ENCODE peak calls at places on chromosomes 4 and X, in eight cellular contexts. One of them, this sample, is unnamed.

GRCh38 chr4:15436515-15436914 is 8.7 kb downstream of the C1QTNF7 start:
- DNase-seq in Peyer's patch: no peak
- DNase-seq in lung: no peak
- DNase-seq in fibroblast of pulmonary artery: peak
- DNase-seq in glutamatergic neuron: no peak
- DNase-seq in endodermal cell: no peak
- DNase-seq in cardiac muscle cell: no peak
- DNase-seq in kidney epithelial cell: peak
- DNase-seq in this sample: no peak

GRCh38 chr4:180164799-180165198 is 2078.4 kb upstream of the TENM3 start:
- DNase-seq in Peyer's patch: no peak
- DNase-seq in lung: no peak
- DNase-seq in fibroblast of pulmonary artery: peak
- DNase-seq in glutamatergic neuron: no peak
- DNase-seq in endodermal cell: no peak
- DNase-seq in cardiac muscle cell: no peak
- DNase-seq in kidney epithelial cell: peak
- DNase-seq in this sample: no peak

GRCh38 chr4:108544504-108544903 is 75.9 kb upstream of the RPL34 start:
- DNase-seq in Peyer's patch: no peak
- DNase-seq in lung: no peak
- DNase-seq in fibroblast of pulmonary artery: peak
- DNase-seq in glutamatergic neuron: no peak
- DNase-seq in endodermal cell: no peak
- DNase-seq in cardiac muscle cell: no peak
- DNase-seq in kidney epithelial cell: peak
- DNase-seq in this sample: no peak

GRCh38 chr4:127134490-127134889 is 498.3 kb upstream of the INTU start:
- DNase-seq in Peyer's patch: no peak
- DNase-seq in lung: no peak
- DNase-seq in fibroblast of pulmonary artery: no peak
- DNase-seq in glutamatergic neuron: no peak
- DNase-seq in endodermal cell: no peak
- DNase-seq in cardiac muscle cell: no peak
- DNase-seq in kidney epithelial cell: no peak
- DNase-seq in this sample: no peak

GRCh38 chrX:106286053-106286650 is 118.0 kb downstream of the PWWP3B start:
- DNase-seq in Peyer's patch: no peak
- DNase-seq in lung: no peak
- DNase-seq in fibroblast of pulmonary artery: peak
- DNase-seq in glutamatergic neuron: no peak
- DNase-seq in endodermal cell: no peak
- DNase-seq in cardiac muscle cell: no peak
- DNase-seq in kidney epithelial cell: peak
- DNase-seq in this sample: no peak

GRCh38 chr4:113303315-113303714 is 253.9 kb downstream of the ANK2 start:
- DNase-seq in Peyer's patch: no peak
- DNase-seq in lung: no peak
- DNase-seq in fibroblast of pulmonary artery: no peak
- DNase-seq in glutamatergic neuron: no peak
- DNase-seq in endodermal cell: no peak
- DNase-seq in cardiac muscle cell: no peak
- DNase-seq in kidney epithelial cell: no peak
- DNase-seq in this sample: no peak

GRCh38 chr4:65023877-65024670 is 614.8 kb upstream of the TECRL start:
- DNase-seq in Peyer's patch: no peak
- DNase-seq in lung: no peak
- DNase-seq in fibroblast of pulmonary artery: no peak
- DNase-seq in glutamatergic neuron: no peak
- DNase-seq in endodermal cell: no peak
- DNase-seq in cardiac muscle cell: no peak
- DNase-seq in kidney epithelial cell: no peak
- DNase-seq in this sample: no peak

GRCh38 chrX:119374736-119375135 is 24.4 kb upstream of the SLC25A43 start:
- DNase-seq in Peyer's patch: no peak
- DNase-seq in lung: no peak
- DNase-seq in fibroblast of pulmonary artery: peak
- DNase-seq in glutamatergic neuron: no peak
- DNase-seq in endodermal cell: no peak
- DNase-seq in cardiac muscle cell: no peak
- DNase-seq in kidney epithelial cell: no peak
- DNase-seq in this sample: no peak

GRCh38 chr4:73985528-73985852 is 2.5 kb downstream of the PPBP start:
- DNase-seq in Peyer's patch: no peak
- DNase-seq in lung: no peak
- DNase-seq in fibroblast of pulmonary artery: no peak
- DNase-seq in glutamatergic neuron: no peak
- DNase-seq in endodermal cell: no peak
- DNase-seq in cardiac muscle cell: no peak
- DNase-seq in kidney epithelial cell: no peak
- DNase-seq in this sample: no peak

GRCh38 chr4:73989928-73990327 is 1.9 kb upstream of the PPBP start:
- DNase-seq in Peyer's patch: no peak
- DNase-seq in lung: no peak
- DNase-seq in fibroblast of pulmonary artery: no peak
- DNase-seq in glutamatergic neuron: no peak
- DNase-seq in endodermal cell: no peak
- DNase-seq in cardiac muscle cell: no peak
- DNase-seq in kidney epithelial cell: no peak
- DNase-seq in this sample: no peak

GRCh38 chr4:73988096-73988495 is at the start of gene PPBP:
- DNase-seq in Peyer's patch: no peak
- DNase-seq in lung: no peak
- DNase-seq in fibroblast of pulmonary artery: no peak
- DNase-seq in glutamatergic neuron: no peak
- DNase-seq in endodermal cell: no peak
- DNase-seq in cardiac muscle cell: no peak
- DNase-seq in kidney epithelial cell: no peak
- DNase-seq in this sample: no peak

GRCh38 chr4:73989031-73989430 is 1.0 kb upstream of the PPBP start:
- DNase-seq in Peyer's patch: no peak
- DNase-seq in lung: no peak
- DNase-seq in fibroblast of pulmonary artery: no peak
- DNase-seq in glutamatergic neuron: no peak
- DNase-seq in endodermal cell: no peak
- DNase-seq in cardiac muscle cell: no peak
- DNase-seq in kidney epithelial cell: no peak
- DNase-seq in this sample: no peak

DNA sequence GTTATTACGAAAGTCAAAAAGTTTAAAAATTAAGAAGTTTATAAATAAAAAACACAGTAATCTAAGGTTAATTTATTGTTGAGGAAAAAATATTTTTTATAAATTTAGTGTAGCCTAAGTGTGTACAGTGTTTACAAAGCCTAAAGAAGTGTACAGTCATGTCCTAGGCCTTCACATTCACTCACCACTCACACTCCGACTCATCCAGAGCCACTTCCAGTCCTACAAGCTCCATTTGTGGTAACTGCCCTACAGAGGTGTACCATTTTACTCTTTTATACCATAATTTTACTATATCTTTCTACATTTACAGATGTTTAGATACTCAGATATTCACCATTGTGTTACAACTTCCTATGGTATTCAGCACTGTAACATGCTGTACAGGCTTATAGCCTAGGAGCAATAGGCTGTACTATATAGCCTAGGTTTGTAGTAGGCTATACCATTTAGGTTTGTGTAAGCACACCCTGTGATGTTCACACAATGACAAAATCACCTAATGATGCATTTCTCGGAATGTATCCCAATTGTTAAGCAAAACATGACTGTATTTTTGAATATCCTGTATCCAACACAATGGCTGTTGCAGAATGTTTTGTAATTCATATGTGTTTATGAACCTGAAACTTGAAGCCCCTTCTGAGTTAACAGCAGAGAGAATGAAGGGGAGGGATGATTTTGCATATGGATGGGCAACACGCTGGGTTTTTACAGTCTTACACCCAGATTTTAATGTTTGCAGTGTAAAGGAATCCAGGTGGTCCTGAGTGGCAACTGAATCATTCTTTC is 3.1 kb downstream of the PPBP start:
- DNase-seq in Peyer's patch: no peak
- DNase-seq in lung: no peak
- DNase-seq in fibroblast of pulmonary artery: no peak
- DNase-seq in glutamatergic neuron: no peak
- DNase-seq in endodermal cell: peak
- DNase-seq in cardiac muscle cell: no peak
- DNase-seq in kidney epithelial cell: no peak
- DNase-seq in this sample: no peak
- TF ChIP-seq CTCF in Peyer's patch: no peak
- TF ChIP-seq CTCF in lung: no peak
- TF ChIP-seq CTCF in fibroblast of pulmonary artery: no peak
- TF ChIP-seq CTCF in glutamatergic neuron: no peak
- TF ChIP-seq CTCF in endodermal cell: no peak
- TF ChIP-seq CTCF in cardiac muscle cell: no peak
- TF ChIP-seq CTCF in kidney epithelial cell: no peak
- TF ChIP-seq CTCF in this sample: no peak

DNA sequence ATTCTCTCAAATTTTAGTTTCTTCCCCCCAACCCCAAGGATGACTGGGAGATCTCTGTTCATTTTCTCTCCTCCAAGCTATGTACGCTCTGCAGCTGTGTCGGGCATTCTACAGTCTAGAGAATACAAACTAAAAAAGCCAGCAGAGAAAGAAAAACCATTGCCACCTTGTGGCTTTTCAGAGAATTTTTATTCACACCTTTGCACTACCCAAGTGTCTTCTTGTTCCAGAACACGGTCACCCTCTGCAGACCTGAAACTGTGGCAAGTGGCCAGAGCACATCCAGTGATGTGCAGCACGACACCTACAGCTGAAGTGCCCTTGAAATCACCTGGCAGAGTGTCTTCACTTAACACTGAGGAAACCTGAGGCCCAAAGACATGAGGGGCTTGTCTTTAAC is 68.6 kb downstream of the CHST7 start:
- DNase-seq in Peyer's patch: no peak
- DNase-seq in lung: no peak
- DNase-seq in fibroblast of pulmonary artery: peak
- DNase-seq in glutamatergic neuron: no peak
- DNase-seq in endodermal cell: no peak
- DNase-seq in cardiac muscle cell: no peak
- DNase-seq in kidney epithelial cell: no peak
- DNase-seq in this sample: no peak
- TF ChIP-seq CTCF in Peyer's patch: peak
- TF ChIP-seq CTCF in lung: no peak
- TF ChIP-seq CTCF in fibroblast of pulmonary artery: peak
- TF ChIP-seq CTCF in glutamatergic neuron: no peak
- TF ChIP-seq CTCF in endodermal cell: peak
- TF ChIP-seq CTCF in cardiac muscle cell: peak
- TF ChIP-seq CTCF in kidney epithelial cell: peak
- TF ChIP-seq CTCF in this sample: no peak

GRCh38 chr4:118141240-118141639 is 107.0 kb downstream of the NDST3 start:
- DNase-seq in Peyer's patch: no peak
- DNase-seq in lung: no peak
- DNase-seq in fibroblast of pulmonary artery: no peak
- DNase-seq in glutamatergic neuron: no peak
- DNase-seq in endodermal cell: no peak
- DNase-seq in cardiac muscle cell: no peak
- DNase-seq in kidney epithelial cell: no peak
- DNase-seq in this sample: no peak
- TF ChIP-seq CTCF in Peyer's patch: no peak
- TF ChIP-seq CTCF in lung: no peak
- TF ChIP-seq CTCF in fibroblast of pulmonary artery: no peak
- TF ChIP-seq CTCF in glutamatergic neuron: no peak
- TF ChIP-seq CTCF in endodermal cell: peak
- TF ChIP-seq CTCF in cardiac muscle cell: no peak
- TF ChIP-seq CTCF in kidney epithelial cell: no peak
- TF ChIP-seq CTCF in this sample: no peak

GRCh38 chr4:161256172-161256571 is 907.6 kb downstream of the FSTL5 start:
- DNase-seq in Peyer's patch: no peak
- DNase-seq in lung: no peak
- DNase-seq in fibroblast of pulmonary artery: no peak
- DNase-seq in glutamatergic neuron: no peak
- DNase-seq in endodermal cell: no peak
- DNase-seq in cardiac muscle cell: no peak
- DNase-seq in kidney epithelial cell: no peak
- DNase-seq in this sample: no peak

GRCh38 chr4:161256716-161257115 is 907.1 kb downstream of the FSTL5 start:
- DNase-seq in Peyer's patch: no peak
- DNase-seq in lung: no peak
- DNase-seq in fibroblast of pulmonary artery: no peak
- DNase-seq in glutamatergic neuron: no peak
- DNase-seq in endodermal cell: peak
- DNase-seq in cardiac muscle cell: no peak
- DNase-seq in kidney epithelial cell: no peak
- DNase-seq in this sample: no peak

GRCh38 chr4:161252520-161253141 is 911.2 kb downstream of the FSTL5 start:
- DNase-seq in Peyer's patch: no peak
- DNase-seq in lung: no peak
- DNase-seq in fibroblast of pulmonary artery: peak
- DNase-seq in glutamatergic neuron: no peak
- DNase-seq in endodermal cell: no peak
- DNase-seq in cardiac muscle cell: peak
- DNase-seq in kidney epithelial cell: no peak
- DNase-seq in this sample: peak

GRCh38 chr4:161249779-161250440 is 913.9 kb downstream of the FSTL5 start:
- DNase-seq in Peyer's patch: no peak
- DNase-seq in lung: no peak
- DNase-seq in fibroblast of pulmonary artery: no peak
- DNase-seq in glutamatergic neuron: no peak
- DNase-seq in endodermal cell: no peak
- DNase-seq in cardiac muscle cell: no peak
- DNase-seq in kidney epithelial cell: no peak
- DNase-seq in this sample: no peak

GRCh38 chr4:161254375-161254774 is 909.4 kb downstream of the FSTL5 start:
- DNase-seq in Peyer's patch: no peak
- DNase-seq in lung: no peak
- DNase-seq in fibroblast of pulmonary artery: no peak
- DNase-seq in glutamatergic neuron: no peak
- DNase-seq in endodermal cell: no peak
- DNase-seq in cardiac muscle cell: no peak
- DNase-seq in kidney epithelial cell: no peak
- DNase-seq in this sample: no peak
- TF ChIP-seq CTCF in Peyer's patch: no peak
- TF ChIP-seq CTCF in lung: no peak
- TF ChIP-seq CTCF in fibroblast of pulmonary artery: no peak
- TF ChIP-seq CTCF in glutamatergic neuron: no peak
- TF ChIP-seq CTCF in endodermal cell: peak
- TF ChIP-seq CTCF in cardiac muscle cell: no peak
- TF ChIP-seq CTCF in kidney epithelial cell: no peak
- TF ChIP-seq CTCF in this sample: no peak

GRCh38 chrX:76454456-76454927 is 27.0 kb downstream of the MAGEE1 start:
- DNase-seq in Peyer's patch: no peak
- DNase-seq in lung: no peak
- DNase-seq in fibroblast of pulmonary artery: peak
- DNase-seq in glutamatergic neuron: no peak
- DNase-seq in endodermal cell: peak
- DNase-seq in cardiac muscle cell: peak
- DNase-seq in kidney epithelial cell: no peak
- DNase-seq in this sample: peak
- TF ChIP-seq CTCF in Peyer's patch: peak
- TF ChIP-seq CTCF in lung: peak
- TF ChIP-seq CTCF in fibroblast of pulmonary artery: peak
- TF ChIP-seq CTCF in glutamatergic neuron: peak
- TF ChIP-seq CTCF in endodermal cell: peak
- TF ChIP-seq CTCF in cardiac muscle cell: peak
- TF ChIP-seq CTCF in kidney epithelial cell: peak
- TF ChIP-seq CTCF in this sample: no peak

GRCh38 chrX:46836701-46837542 is at the start of gene RP2:
- DNase-seq in Peyer's patch: peak
- DNase-seq in lung: peak
- DNase-seq in fibroblast of pulmonary artery: peak
- DNase-seq in glutamatergic neuron: peak
- DNase-seq in endodermal cell: peak
- DNase-seq in cardiac muscle cell: peak
- DNase-seq in kidney epithelial cell: peak
- DNase-seq in this sample: peak
- TF ChIP-seq CTCF in Peyer's patch: peak
- TF ChIP-seq CTCF in lung: no peak
- TF ChIP-seq CTCF in fibroblast of pulmonary artery: no peak
- TF ChIP-seq CTCF in glutamatergic neuron: no peak
- TF ChIP-seq CTCF in endodermal cell: peak
- TF ChIP-seq CTCF in cardiac muscle cell: no peak
- TF ChIP-seq CTCF in kidney epithelial cell: no peak
- TF ChIP-seq CTCF in this sample: no peak

This sample was measured in Calu3.